ENCODE peak calls at places on chromosomes 5 and 9, in ten cellular contexts. C is ovary, N is prostate gland, S is lower leg skin, Z is choroid plexus epithelial cell, O is H7, Y is brain microvascular endothelial cell, P is foreskin fibroblast, R is transverse colon, Q is kidney epithelial cell. F is an unnamed sample.

GRCh38 chr5:169171495-169171894 is 129.4 kb downstream of the SLIT3 start:
- DNase-seq in C (no peak), N (no peak), S (peak), Z (no peak), O (no peak), Y (no peak), P (no peak), R (no peak), Q (no peak), F (no peak)

GRCh38 chr9:2145746-2146145 is 130.6 kb downstream of the SMARCA2 start:
- DNase-seq in C (no peak), N (no peak), S (no peak), Z (no peak), O (no peak), Y (no peak), P (no peak), R (no peak), Q (no peak), F (no peak)

GRCh38 chr5:123582570-123583293 is 70.8 kb downstream of the CSNK1G3 start:
- DNase-seq in C (no peak), N (no peak), S (no peak), Z (peak), O (peak), Y (peak), P (peak), R (no peak), Q (no peak), F (no peak)

GRCh38 chr9:33791117-33791516 is 4.2 kb upstream of the PRSS3 start:
- DNase-seq in C (no peak), N (no peak), S (no peak), Z (peak), O (no peak), Y (peak), P (peak), R (peak), Q (no peak), F (no peak)

GRCh38 chr5:125065114-125065513 is 318.7 kb upstream of the ZNF608 start:
- DNase-seq in C (no peak), N (peak), S (no peak), Z (no peak), O (no peak), Y (no peak), P (peak), R (no peak), Q (no peak), F (no peak)

GRCh38 chr9:3343671-3344070 is 182.1 kb downstream of the RFX3 start:
- DNase-seq in C (no peak), N (no peak), S (no peak), Z (no peak), O (no peak), Y (no peak), P (peak), R (no peak), Q (no peak), F (no peak)

GRCh38 chr5:115189866-115190265 is 20.2 kb upstream of the TRIM36 start:
- DNase-seq in C (no peak), N (no peak), S (no peak), Z (no peak), O (no peak), Y (no peak), P (no peak), R (no peak), Q (no peak), F (no peak)

GRCh38 chr9:72592501-72593403 is 71.3 kb downstream of the TMC1 start:
- DNase-seq in C (peak), N (peak), S (no peak), Z (peak), O (peak), Y (peak), P (peak), R (no peak), Q (no peak), F (no peak)

GRCh38 chr5:98173334-98173733 is 600.1 kb upstream of the RGMB start:
- DNase-seq in C (no peak), N (no peak), S (no peak), Z (peak), O (no peak), Y (peak), P (peak), R (no peak), Q (peak), F (no peak)

GRCh38 chr5:56631719-56632118 is 183.6 kb upstream of the MAP3K1 start:
- DNase-seq in C (no peak), N (no peak), S (no peak), Z (no peak), O (no peak), Y (no peak), P (no peak), R (no peak), Q (no peak), F (no peak)

GRCh38 chr5:124735169-124735858 is 11.1 kb downstream of the ZNF608 start:
- DNase-seq in C (no peak), N (no peak), S (no peak), Z (peak), O (peak), Y (no peak), P (peak), R (peak), Q (no peak), F (no peak)

GRCh38 chr5:96572864-96573512 is 89.2 kb upstream of the CAST start:
- DNase-seq in C (no peak), N (no peak), S (no peak), Z (peak), O (no peak), Y (peak), P (peak), R (no peak), Q (peak), F (no peak)

GRCh38 chr5:160242140-160242539 is 12.8 kb downstream of the FABP6 start:
- DNase-seq in C (no peak), N (no peak), S (no peak), Z (no peak), O (no peak), Y (no peak), P (no peak), R (no peak), Q (no peak), F (no peak)

DNA sequence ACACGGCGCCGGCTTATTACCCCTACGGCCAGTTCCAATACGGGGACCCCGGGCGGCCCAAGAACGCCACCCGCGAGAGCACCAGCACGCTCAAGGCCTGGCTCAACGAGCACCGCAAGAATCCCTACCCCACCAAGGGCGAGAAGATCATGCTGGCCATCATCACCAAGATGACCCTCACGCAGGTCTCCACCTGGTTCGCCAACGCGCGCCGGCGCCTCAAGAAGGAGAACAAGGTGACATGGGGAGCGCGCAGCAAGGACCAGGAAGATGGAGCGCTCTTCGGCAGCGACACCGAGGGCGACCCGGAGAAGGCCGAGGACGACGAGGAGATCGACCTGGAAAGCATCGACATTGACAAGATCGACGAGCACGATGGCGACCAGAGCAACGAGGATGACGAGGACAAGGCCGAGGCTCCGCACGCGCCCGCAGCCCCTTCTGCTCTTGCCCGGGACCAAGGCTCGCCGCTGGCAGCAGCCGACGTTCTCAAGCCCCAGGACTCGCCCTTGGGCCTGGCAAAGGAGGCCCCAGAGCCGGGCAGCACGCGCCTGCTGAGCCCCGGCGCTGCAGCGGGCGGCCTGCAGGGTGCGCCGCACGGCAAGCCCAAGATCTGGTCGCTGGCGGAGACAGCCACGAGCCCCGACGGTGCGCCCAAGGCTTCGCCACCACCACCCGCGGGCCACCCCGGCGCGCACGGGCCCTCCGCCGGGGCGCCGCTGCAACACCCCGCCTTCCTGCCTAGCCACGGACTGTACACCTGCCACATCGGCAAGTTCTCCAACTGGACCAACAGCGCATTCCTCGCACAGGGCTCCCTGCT is 3.9 kb downstream of the IRX1 start:
- DNase-seq in C (no peak), N (no peak), S (peak), Z (no peak), O (peak), Y (no peak), P (no peak), R (no peak), Q (no peak), F (no peak)
- H3K4me3 ChIP-seq in C (no peak), N (no peak), S (no peak), Z (no peak), O (peak), Y (no peak), P (no peak), R (no peak), Q (peak), F (no peak)

DNA sequence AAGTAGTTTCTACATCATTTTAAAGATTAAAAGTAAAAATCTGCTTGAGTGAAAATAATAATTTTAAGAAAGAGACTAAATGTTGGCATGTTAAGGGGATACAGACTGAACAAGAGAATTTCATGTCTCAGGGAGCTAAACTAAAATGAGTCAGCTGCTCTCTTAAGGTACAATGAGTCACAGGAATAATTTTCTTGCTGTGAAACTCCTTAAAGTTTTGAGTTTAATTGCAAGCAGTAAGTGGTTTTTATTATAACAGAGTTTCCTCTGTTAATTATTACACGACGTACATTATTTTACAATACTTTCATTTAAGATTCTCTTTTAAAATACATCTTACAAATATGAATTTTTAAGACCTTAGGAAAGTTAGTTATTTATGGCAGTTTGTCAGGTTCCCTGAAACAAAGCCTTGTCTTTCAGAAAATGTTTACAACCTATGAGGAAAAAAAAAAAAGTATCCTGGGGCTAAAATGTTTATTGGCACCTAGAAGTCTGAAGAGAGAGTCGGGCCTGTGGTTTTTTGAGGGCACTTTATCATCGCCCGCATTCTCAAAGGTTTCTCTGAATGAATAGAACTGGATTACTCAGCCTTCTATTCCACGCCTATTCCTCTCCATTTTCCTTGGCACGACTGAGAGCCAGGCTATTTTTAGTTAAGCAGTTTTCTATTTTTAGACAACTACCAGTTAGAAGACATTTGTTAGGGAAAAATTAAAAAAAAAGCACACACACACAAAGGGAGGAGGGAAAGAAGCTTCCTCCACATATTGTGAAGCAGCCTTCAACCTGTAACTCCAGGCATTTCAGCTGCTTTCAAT is 97.4 kb downstream of the MEF2C start:
- DNase-seq in C (peak), N (peak), S (no peak), Z (peak), O (no peak), Y (peak), P (peak), R (peak), Q (peak), F (no peak)
- H3K4me3 ChIP-seq in C (no peak), N (no peak), S (no peak), Z (peak), O (no peak), Y (peak), P (peak), R (no peak), Q (no peak), F (peak)

GRCh38 chr5:107570805-107571531 is 99.8 kb downstream of the EFNA5 start:
- DNase-seq in C (no peak), N (no peak), S (no peak), Z (peak), O (no peak), Y (peak), P (peak), R (peak), Q (no peak), F (no peak)
- H3K4me3 ChIP-seq in C (no peak), N (peak), S (no peak), Z (no peak), O (no peak), Y (no peak), P (no peak), R (no peak), Q (no peak), F (peak)

GRCh38 chr5:157857821-157858526 is 971 bp downstream of the CLINT1 start:
- DNase-seq in C (no peak), N (no peak), S (no peak), Z (peak), O (no peak), Y (no peak), P (no peak), R (no peak), Q (no peak), F (no peak)
- H3K4me3 ChIP-seq in C (peak), N (peak), S (peak), Z (peak), O (peak), Y (peak), P (peak), R (peak), Q (peak), F (peak)

GRCh38 chr9:124263800-124264426 is 6.2 kb downstream of the NEK6 start:
- DNase-seq in C (no peak), N (no peak), S (no peak), Z (no peak), O (no peak), Y (no peak), P (no peak), R (no peak), Q (no peak), F (no peak)
- H3K4me3 ChIP-seq in C (no peak), N (no peak), S (no peak), Z (no peak), O (no peak), Y (no peak), P (no peak), R (no peak), Q (no peak), F (no peak)

DNA sequence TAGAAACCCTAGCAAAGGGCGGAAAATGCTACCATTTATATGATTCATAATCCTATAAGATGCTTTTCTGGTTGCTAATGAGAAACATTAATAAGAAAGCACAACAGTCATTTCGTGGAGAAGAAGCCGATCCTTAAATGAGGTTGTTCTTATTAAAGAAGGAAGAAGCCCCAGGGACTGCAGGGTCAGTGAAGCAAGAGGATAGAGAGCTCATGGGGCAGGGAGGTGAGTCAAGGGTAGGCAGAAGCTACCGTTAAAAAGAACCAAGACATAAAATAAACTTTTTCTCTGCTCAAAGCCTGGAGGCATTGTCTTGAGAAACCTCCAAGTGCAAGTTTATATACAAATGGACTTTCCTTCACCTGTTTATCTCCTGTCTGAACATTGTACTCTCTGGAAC is 22.0 kb downstream of the HTR4 start:
- DNase-seq in C (no peak), N (no peak), S (no peak), Z (no peak), O (no peak), Y (no peak), P (no peak), R (no peak), Q (no peak), F (no peak)
- H3K4me3 ChIP-seq in C (no peak), N (no peak), S (no peak), Z (no peak), O (no peak), Y (no peak), P (no peak), R (no peak), Q (no peak), F (no peak)

GRCh38 chr9:98109052-98109451 is 10.0 kb downstream of the TRIM14 start:
- DNase-seq in C (no peak), N (no peak), S (no peak), Z (no peak), O (no peak), Y (no peak), P (no peak), R (no peak), Q (no peak), F (no peak)
- H3K4me3 ChIP-seq in C (no peak), N (no peak), S (no peak), Z (no peak), O (no peak), Y (no peak), P (no peak), R (no peak), Q (no peak), F (no peak)

DNA sequence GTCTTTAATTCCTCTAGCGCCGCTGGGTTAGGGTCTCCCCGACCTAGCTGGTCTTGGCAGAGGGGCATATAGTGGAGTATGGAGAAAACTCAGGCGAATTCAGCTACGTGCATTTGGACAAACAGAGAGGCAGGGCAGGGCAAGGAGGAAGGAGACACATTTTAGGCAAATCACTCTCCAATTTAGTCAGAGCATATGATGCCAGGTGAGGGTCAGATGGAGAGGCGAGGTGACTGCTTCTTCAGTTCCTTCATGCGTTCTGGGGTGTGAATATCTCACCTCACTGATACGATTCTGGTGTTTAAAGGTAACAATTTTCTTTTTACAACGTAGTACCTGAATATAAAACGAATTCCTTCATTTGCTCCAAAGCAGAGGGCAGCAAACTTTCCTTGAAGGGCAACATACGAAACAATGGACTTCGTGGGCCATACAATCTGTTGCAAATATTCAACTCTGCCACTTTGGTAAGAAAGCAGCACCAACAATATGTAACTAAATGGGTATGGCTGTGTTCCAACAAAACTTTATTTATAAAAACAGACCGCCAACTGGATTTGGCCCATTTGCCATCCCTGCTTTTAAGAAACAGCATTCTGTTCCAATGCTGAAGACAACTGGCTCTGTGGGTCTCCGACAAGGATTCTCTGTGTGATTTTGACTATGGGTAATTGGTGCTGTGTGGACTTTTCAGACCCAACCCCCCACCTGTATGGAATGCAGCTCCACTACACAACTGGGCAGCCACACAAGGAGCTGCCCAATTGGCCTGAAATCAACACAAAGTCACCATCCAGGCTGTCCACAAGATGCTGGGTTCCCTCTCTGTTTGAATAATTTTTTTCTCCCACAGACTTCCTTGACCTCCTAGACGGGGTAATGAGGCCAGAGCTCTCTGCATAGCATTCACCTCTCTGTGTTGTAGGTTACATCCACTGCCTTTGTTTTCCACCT is 53.8 kb downstream of the RAPGEF1 start:
- DNase-seq in C (no peak), N (no peak), S (no peak), Z (no peak), O (no peak), Y (no peak), P (no peak), R (no peak), Q (no peak), F (no peak)
- H3K4me3 ChIP-seq in C (no peak), N (no peak), S (no peak), Z (no peak), O (no peak), Y (no peak), P (no peak), R (no peak), Q (no peak), F (no peak)

GRCh38 chr5:51384281-51384840 is 1.1 kb downstream of the ISL1 start:
- DNase-seq in C (no peak), N (no peak), S (no peak), Z (no peak), O (no peak), Y (no peak), P (peak), R (no peak), Q (no peak), F (no peak)
- H3K4me3 ChIP-seq in C (no peak), N (peak), S (no peak), Z (no peak), O (no peak), Y (no peak), P (peak), R (no peak), Q (no peak), F (no peak)

GRCh38 chr9:134546231-134546731 is 95.3 kb upstream of the COL5A1 start:
- DNase-seq in C (no peak), N (no peak), S (no peak), Z (peak), O (peak), Y (no peak), P (peak), R (no peak), Q (no peak), F (peak)
- H3K4me3 ChIP-seq in C (no peak), N (no peak), S (no peak), Z (no peak), O (no peak), Y (no peak), P (peak), R (no peak), Q (no peak), F (peak)

F was measured in left ventricle myocardium inferior.